ENCODE peak calls at places on chromosome 6, in six cellular contexts. D is mesenchymal stem cell, H is neuronal stem cell, G is trophoblast cell, Y is H1, N is IMR-90. M is an unnamed sample.

GRCh38 chr6:101462576-101462975 is 69.1 kb downstream of the GRIK2 start:
- DNase-seq in G (peak), Y (no peak), H (no peak), N (peak), D (peak), M (no peak)

GRCh38 chr6:17725083-17725482 is 18.4 kb upstream of the NUP153 start:
- DNase-seq in H (no peak), D (peak), G (no peak), N (peak), Y (peak), M (peak)

GRCh38 chr6:137973201-137973600 is 106.1 kb downstream of the TNFAIP3 start:
- DNase-seq in H (no peak), G (peak), D (no peak), N (no peak), Y (no peak), M (no peak)

GRCh38 chr6:13511913-13512717 is 24.7 kb upstream of the GFOD1 start:
- DNase-seq in Y (peak), N (no peak), G (no peak), D (no peak), H (no peak), M (no peak)

GRCh38 chr6:155499574-155499973 is 43.9 kb upstream of the NOX3 start:
- DNase-seq in G (no peak), Y (no peak), H (no peak), N (no peak), D (no peak), M (no peak)

GRCh38 chr6:127464881-127465459 is 5.8 kb upstream of the KIAA0408 start:
- DNase-seq in D (peak), H (peak), N (peak), G (peak), Y (peak), M (peak)

GRCh38 chr6:80182291-80182690 is 75.8 kb downstream of the BCKDHB start:
- DNase-seq in G (no peak), N (peak), H (no peak), Y (no peak), D (peak), M (no peak)

GRCh38 chr6:75210885-75211739 is 5.3 kb upstream of the COL12A1 start:
- DNase-seq in D (peak), H (peak), G (peak), N (peak), Y (no peak), M (no peak)

GRCh38 chr6:50120300-50120699 is 70.6 kb upstream of the DEFB112 start:
- DNase-seq in D (no peak), G (peak), H (no peak), Y (no peak), N (no peak), M (no peak)

GRCh38 chr6:142331075-142331551 is 29.3 kb downstream of the ADGRG6 start:
- DNase-seq in D (peak), N (peak), H (peak), Y (no peak), G (no peak), M (no peak)

GRCh38 chr6:43455034-43455747 is at the start of gene DLK2:
- DNase-seq in Y (peak), H (no peak), N (no peak), D (no peak), G (peak), M (no peak)

GRCh38 chr6:42787018-42787611 is 5.3 kb downstream of the BICRAL start:
- DNase-seq in G (no peak), H (no peak), N (no peak), Y (no peak), D (no peak), M (no peak)

GRCh38 chr6:659716-660581 is 3.0 kb upstream of the HUS1B start:
- DNase-seq in G (no peak), H (no peak), N (no peak), D (no peak), Y (peak), M (peak)

GRCh38 chr6:144219056-144219685 is 66.0 kb upstream of the UTRN start:
- DNase-seq in N (peak), D (peak), H (no peak), Y (no peak), G (peak), M (no peak)

GRCh38 chr6:119566546-119567263 is 217.1 kb upstream of the MAN1A1 start:
- DNase-seq in N (no peak), H (no peak), D (no peak), G (no peak), Y (no peak), M (no peak)

GRCh38 chr6:89792881-89793280 is 26.7 kb downstream of the MDN1 start:
- DNase-seq in Y (no peak), D (peak), G (peak), N (peak), H (no peak), M (peak)

GRCh38 chr6:41859356-41859755 is 35.8 kb downstream of the USP49 start:
- DNase-seq in Y (no peak), G (no peak), H (no peak), D (no peak), N (no peak), M (no peak)

GRCh38 chr6:146851837-146852236 is 253.1 kb downstream of the ADGB start:
- DNase-seq in G (no peak), Y (no peak), N (peak), D (peak), H (no peak), M (no peak)

GRCh38 chr6:41536884-41537347 is 9.3 kb upstream of the FOXP4 start:
- DNase-seq in D (no peak), G (peak), H (no peak), N (no peak), Y (no peak), M (no peak)

GRCh38 chr6:358432-358831 is 33.1 kb upstream of the IRF4 start:
- DNase-seq in D (no peak), Y (no peak), G (no peak), H (no peak), N (no peak), M (no peak)

GRCh38 chr6:53861543-53861942 is 66.7 kb downstream of the LRRC1 start:
- DNase-seq in Y (no peak), N (no peak), D (no peak), G (no peak), H (no peak), M (no peak)

GRCh38 chr6:30889921-30890645 is 5.8 kb downstream of the DDR1 start:
- DNase-seq in Y (no peak), G (no peak), N (no peak), H (no peak), D (no peak), M (peak)

GRCh38 chr6:117265425-117266266 is at the start of gene VGLL2:
- DNase-seq in Y (peak), D (peak), G (peak), N (peak), H (peak), M (peak)

GRCh38 chr6:37050854-37051137 is 45.3 kb downstream of the FGD2 start:
- DNase-seq in N (no peak), Y (no peak), G (no peak), D (no peak), H (no peak), M (no peak)

GRCh38 chr6:119308048-119308570 is 41.5 kb downstream of the MAN1A1 start:
- DNase-seq in N (peak), Y (no peak), G (peak), H (no peak), D (peak), M (no peak)

GRCh38 chr6:104953410-104953953 is 3.4 kb upstream of the LIN28B start:
- DNase-seq in H (peak), Y (peak), D (peak), N (no peak), G (no peak), M (peak)

GRCh38 chr6:170279977-170280688 is 10.7 kb downstream of the DLL1 start:
- DNase-seq in G (peak), D (no peak), N (peak), H (no peak), Y (no peak), M (no peak)

GRCh38 chr6:3540980-3541379 is 84.1 kb upstream of the SLC22A23 start:
- DNase-seq in H (no peak), N (no peak), G (no peak), D (no peak), Y (peak), M (no peak)

GRCh38 chr6:135358251-135358821 is 139.2 kb downstream of the AHI1 start:
- DNase-seq in N (peak), H (no peak), Y (no peak), D (peak), G (no peak), M (no peak)

GRCh38 chr6:135820340-135820739 is 31.2 kb upstream of the PDE7B start:
- DNase-seq in Y (no peak), H (no peak), N (no peak), D (no peak), G (no peak), M (no peak)

GRCh38 chr6:56540950-56541600 is 101.6 kb downstream of the DST start:
- DNase-seq in H (no peak), D (no peak), G (no peak), N (peak), Y (no peak), M (no peak)

GRCh38 chr6:56537223-56537770 is 105.4 kb downstream of the DST start:
- DNase-seq in G (no peak), N (no peak), D (no peak), Y (no peak), H (no peak), M (no peak)

GRCh38 chr6:56539503-56540105 is 103.1 kb downstream of the DST start:
- DNase-seq in N (no peak), D (no peak), G (no peak), Y (no peak), H (no peak), M (no peak)

GRCh38 chr6:56540232-56540631 is 102.5 kb downstream of the DST start:
- DNase-seq in H (no peak), D (no peak), G (no peak), N (no peak), Y (no peak), M (no peak)

GRCh38 chr6:56538851-56539250 is 103.8 kb downstream of the DST start:
- DNase-seq in Y (no peak), H (no peak), N (no peak), G (no peak), D (no peak), M (no peak)
- H4K8ac ChIP-seq in Y (no peak), H (no peak), N (no peak), G (no peak), D (no peak), M (no peak)

DNA sequence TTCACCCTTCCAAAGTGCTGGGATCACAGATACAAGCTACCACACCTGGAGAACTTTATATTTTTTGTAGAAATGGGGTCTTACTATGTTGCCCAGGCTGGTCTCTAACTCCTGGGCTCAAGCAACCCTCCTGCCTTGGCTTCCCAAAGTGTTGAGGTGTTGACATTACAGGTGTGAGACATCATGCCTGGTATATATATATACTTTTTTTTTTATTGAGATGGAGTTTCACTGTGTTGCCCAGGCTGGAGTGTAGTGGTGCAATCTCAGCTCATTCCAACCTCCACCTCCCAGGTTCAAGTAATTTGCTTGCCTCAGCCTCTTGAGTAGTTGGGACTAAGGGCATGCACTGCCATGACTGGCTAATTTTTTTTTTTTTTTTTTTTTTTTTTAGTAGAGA is 5.4 kb downstream of the FKBP5 start:
- DNase-seq in Y (no peak), G (no peak), N (no peak), H (no peak), D (no peak), M (no peak)
- H2AFZ ChIP-seq in Y (no peak), G (no peak), N (no peak), H (no peak), D (no peak), M (no peak)

GRCh38 chr6:32972353-32973143 is 4.2 kb downstream of the BRD2 start:
- DNase-seq in G (peak), Y (no peak), N (no peak), H (no peak), D (no peak), M (no peak)
- H2BK5ac ChIP-seq in G (peak), Y (peak), N (peak), H (peak), D (no peak), M (no peak)

GRCh38 chr6:131268303-131268702 is 133.0 kb downstream of the AKAP7 start:
- DNase-seq in Y (no peak), N (no peak), G (no peak), D (no peak), H (no peak), M (no peak)
- H4K8ac ChIP-seq in Y (no peak), N (no peak), G (no peak), D (no peak), H (no peak), M (no peak)

DNA sequence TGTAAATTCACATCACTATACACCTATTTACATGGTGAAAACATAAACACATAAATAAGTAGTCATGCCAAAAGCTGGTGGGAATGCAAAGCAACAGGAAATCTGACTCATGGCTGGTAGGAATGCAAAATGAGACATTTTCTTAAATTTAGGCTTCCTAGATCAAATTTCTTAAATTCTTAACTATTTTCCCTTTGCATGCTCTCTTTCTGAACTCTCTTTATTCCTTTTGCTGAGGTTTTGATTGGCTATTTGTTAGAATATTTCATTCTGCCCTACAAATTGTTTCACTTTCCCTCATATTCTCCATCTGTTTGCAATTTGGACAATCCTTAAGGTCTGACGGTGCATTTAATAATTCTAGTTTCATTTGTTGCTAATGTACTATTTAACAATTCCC is 437.5 kb upstream of the RGS17 start:
- DNase-seq in N (no peak), Y (no peak), D (peak), G (peak), H (no peak), M (no peak)
- H2AFZ ChIP-seq in N (no peak), Y (no peak), D (no peak), G (no peak), H (no peak), M (no peak)